ENCODE peak calls at places on chromosomes 16 and 17, in ten cellular contexts. One of them, this sample, is unnamed. For H3K4me1, the result is how much of the 10 kb centered on the place peaks cover.

GRCh38 chr16:67445126-67445426 is 14.2 kb downstream of the HSD11B2 start:
- DNase-seq in ovary: no peak
- DNase-seq in body of pancreas: no peak
- DNase-seq in A549: no peak
- DNase-seq in naive thymus-derived CD4-positive, alpha-beta T cell: no peak
- DNase-seq in effector memory CD4-positive, alpha-beta T cell: no peak
- DNase-seq in CD8-positive, alpha-beta memory T cell: no peak
- DNase-seq in tibial artery: no peak
- DNase-seq in thoracic aorta: no peak
- DNase-seq in fibroblast of lung: no peak
- DNase-seq in this sample: no peak

GRCh38 chr17:34797724-34798123 is 163.5 kb downstream of the CCT6B start:
- DNase-seq in ovary: no peak
- DNase-seq in body of pancreas: no peak
- DNase-seq in A549: peak
- DNase-seq in naive thymus-derived CD4-positive, alpha-beta T cell: peak
- DNase-seq in effector memory CD4-positive, alpha-beta T cell: no peak
- DNase-seq in CD8-positive, alpha-beta memory T cell: no peak
- DNase-seq in tibial artery: no peak
- DNase-seq in thoracic aorta: no peak
- DNase-seq in fibroblast of lung: peak
- DNase-seq in this sample: peak

GRCh38 chr16:2816751-2817495 is at the start of gene PRSS21:
- DNase-seq in ovary: no peak
- DNase-seq in body of pancreas: no peak
- DNase-seq in A549: no peak
- DNase-seq in naive thymus-derived CD4-positive, alpha-beta T cell: peak
- DNase-seq in effector memory CD4-positive, alpha-beta T cell: peak
- DNase-seq in CD8-positive, alpha-beta memory T cell: peak
- DNase-seq in tibial artery: no peak
- DNase-seq in thoracic aorta: no peak
- DNase-seq in fibroblast of lung: no peak
- DNase-seq in this sample: no peak

GRCh38 chr16:70267516-70267915 is 15.8 kb upstream of the EXOSC6 start:
- DNase-seq in ovary: no peak
- DNase-seq in body of pancreas: peak
- DNase-seq in A549: peak
- DNase-seq in naive thymus-derived CD4-positive, alpha-beta T cell: no peak
- DNase-seq in effector memory CD4-positive, alpha-beta T cell: no peak
- DNase-seq in CD8-positive, alpha-beta memory T cell: no peak
- DNase-seq in tibial artery: no peak
- DNase-seq in thoracic aorta: no peak
- DNase-seq in fibroblast of lung: peak
- DNase-seq in this sample: peak

GRCh38 chr16:49737541-49737940 is 118.4 kb downstream of the ZNF423 start:
- DNase-seq in ovary: no peak
- DNase-seq in body of pancreas: no peak
- DNase-seq in A549: no peak
- DNase-seq in naive thymus-derived CD4-positive, alpha-beta T cell: no peak
- DNase-seq in effector memory CD4-positive, alpha-beta T cell: no peak
- DNase-seq in CD8-positive, alpha-beta memory T cell: no peak
- DNase-seq in tibial artery: no peak
- DNase-seq in thoracic aorta: no peak
- DNase-seq in fibroblast of lung: no peak
- DNase-seq in this sample: no peak

GRCh38 chr17:69961488-69962145 is 113.4 kb upstream of the KCNJ16 start:
- DNase-seq in ovary: peak
- DNase-seq in body of pancreas: peak
- DNase-seq in A549: peak
- DNase-seq in naive thymus-derived CD4-positive, alpha-beta T cell: peak
- DNase-seq in effector memory CD4-positive, alpha-beta T cell: no peak
- DNase-seq in CD8-positive, alpha-beta memory T cell: no peak
- DNase-seq in tibial artery: no peak
- DNase-seq in thoracic aorta: no peak
- DNase-seq in fibroblast of lung: no peak
- DNase-seq in this sample: no peak

GRCh38 chr17:17682293-17682736 is 1.1 kb downstream of the RAI1 start:
- DNase-seq in ovary: peak
- DNase-seq in body of pancreas: peak
- DNase-seq in A549: peak
- DNase-seq in naive thymus-derived CD4-positive, alpha-beta T cell: peak
- DNase-seq in effector memory CD4-positive, alpha-beta T cell: peak
- DNase-seq in CD8-positive, alpha-beta memory T cell: peak
- DNase-seq in tibial artery: no peak
- DNase-seq in thoracic aorta: no peak
- DNase-seq in fibroblast of lung: peak
- DNase-seq in this sample: no peak

GRCh38 chr17:45908460-45908859 is 14.1 kb downstream of the MAPT start:
- DNase-seq in ovary: no peak
- DNase-seq in body of pancreas: no peak
- DNase-seq in A549: no peak
- DNase-seq in naive thymus-derived CD4-positive, alpha-beta T cell: no peak
- DNase-seq in effector memory CD4-positive, alpha-beta T cell: no peak
- DNase-seq in CD8-positive, alpha-beta memory T cell: no peak
- DNase-seq in tibial artery: no peak
- DNase-seq in thoracic aorta: no peak
- DNase-seq in fibroblast of lung: no peak
- DNase-seq in this sample: no peak

GRCh38 chr17:35947156-35947585 is 3.7 kb upstream of the LYZL6 start:
- DNase-seq in ovary: no peak
- DNase-seq in body of pancreas: peak
- DNase-seq in A549: peak
- DNase-seq in naive thymus-derived CD4-positive, alpha-beta T cell: peak
- DNase-seq in effector memory CD4-positive, alpha-beta T cell: peak
- DNase-seq in CD8-positive, alpha-beta memory T cell: peak
- DNase-seq in tibial artery: peak
- DNase-seq in thoracic aorta: no peak
- DNase-seq in fibroblast of lung: peak
- DNase-seq in this sample: peak

GRCh38 chr17:64547354-64547753 is 40.6 kb downstream of the CEP95 start:
- DNase-seq in ovary: no peak
- DNase-seq in body of pancreas: no peak
- DNase-seq in A549: no peak
- DNase-seq in naive thymus-derived CD4-positive, alpha-beta T cell: no peak
- DNase-seq in effector memory CD4-positive, alpha-beta T cell: no peak
- DNase-seq in CD8-positive, alpha-beta memory T cell: no peak
- DNase-seq in tibial artery: no peak
- DNase-seq in thoracic aorta: no peak
- DNase-seq in fibroblast of lung: no peak
- DNase-seq in this sample: no peak

GRCh38 chr16:626787-627457 is 3.9 kb upstream of the WFIKKN1 start:
- DNase-seq in ovary: peak
- DNase-seq in body of pancreas: no peak
- DNase-seq in A549: peak
- DNase-seq in naive thymus-derived CD4-positive, alpha-beta T cell: no peak
- DNase-seq in effector memory CD4-positive, alpha-beta T cell: no peak
- DNase-seq in CD8-positive, alpha-beta memory T cell: no peak
- DNase-seq in tibial artery: no peak
- DNase-seq in thoracic aorta: no peak
- DNase-seq in fibroblast of lung: peak
- DNase-seq in this sample: no peak

GRCh38 chr16:2497116-2497630 is 16.6 kb upstream of the ATP6V0C start:
- DNase-seq in ovary: no peak
- DNase-seq in body of pancreas: peak
- DNase-seq in A549: no peak
- DNase-seq in naive thymus-derived CD4-positive, alpha-beta T cell: no peak
- DNase-seq in effector memory CD4-positive, alpha-beta T cell: no peak
- DNase-seq in CD8-positive, alpha-beta memory T cell: no peak
- DNase-seq in tibial artery: no peak
- DNase-seq in thoracic aorta: no peak
- DNase-seq in fibroblast of lung: no peak
- DNase-seq in this sample: no peak

GRCh38 chr17:72726936-72727335 is 365.6 kb downstream of the SLC39A11 start:
- DNase-seq in ovary: no peak
- DNase-seq in body of pancreas: no peak
- DNase-seq in A549: no peak
- DNase-seq in naive thymus-derived CD4-positive, alpha-beta T cell: peak
- DNase-seq in effector memory CD4-positive, alpha-beta T cell: no peak
- DNase-seq in CD8-positive, alpha-beta memory T cell: no peak
- DNase-seq in tibial artery: no peak
- DNase-seq in thoracic aorta: no peak
- DNase-seq in fibroblast of lung: peak
- DNase-seq in this sample: no peak
- H3K4me3 ChIP-seq in ovary: no peak
- H3K4me3 ChIP-seq in body of pancreas: no peak
- H3K4me3 ChIP-seq in A549: no peak
- H3K4me3 ChIP-seq in naive thymus-derived CD4-positive, alpha-beta T cell: peak
- H3K4me3 ChIP-seq in effector memory CD4-positive, alpha-beta T cell: peak
- H3K4me3 ChIP-seq in CD8-positive, alpha-beta memory T cell: peak
- H3K4me3 ChIP-seq in tibial artery: no peak
- H3K4me3 ChIP-seq in thoracic aorta: no peak
- H3K4me3 ChIP-seq in fibroblast of lung: no peak
- H3K4me3 ChIP-seq in this sample: no peak

GRCh38 chr17:61414141-61414935 is 14.7 kb downstream of the TBX2 start:
- DNase-seq in ovary: peak
- DNase-seq in body of pancreas: no peak
- DNase-seq in A549: no peak
- DNase-seq in naive thymus-derived CD4-positive, alpha-beta T cell: no peak
- DNase-seq in effector memory CD4-positive, alpha-beta T cell: no peak
- DNase-seq in CD8-positive, alpha-beta memory T cell: no peak
- DNase-seq in tibial artery: peak
- DNase-seq in thoracic aorta: no peak
- DNase-seq in fibroblast of lung: no peak
- DNase-seq in this sample: no peak

GRCh38 chr17:61413654-61414133 is 14.1 kb downstream of the TBX2 start:
- DNase-seq in ovary: no peak
- DNase-seq in body of pancreas: no peak
- DNase-seq in A549: no peak
- DNase-seq in naive thymus-derived CD4-positive, alpha-beta T cell: no peak
- DNase-seq in effector memory CD4-positive, alpha-beta T cell: no peak
- DNase-seq in CD8-positive, alpha-beta memory T cell: no peak
- DNase-seq in tibial artery: no peak
- DNase-seq in thoracic aorta: no peak
- DNase-seq in fibroblast of lung: no peak
- DNase-seq in this sample: no peak

GRCh38 chr17:61411114-61411943 is 11.7 kb downstream of the TBX2 start:
- DNase-seq in ovary: peak
- DNase-seq in body of pancreas: no peak
- DNase-seq in A549: no peak
- DNase-seq in naive thymus-derived CD4-positive, alpha-beta T cell: no peak
- DNase-seq in effector memory CD4-positive, alpha-beta T cell: peak
- DNase-seq in CD8-positive, alpha-beta memory T cell: peak
- DNase-seq in tibial artery: peak
- DNase-seq in thoracic aorta: no peak
- DNase-seq in fibroblast of lung: peak
- DNase-seq in this sample: peak

GRCh38 chr17:61411944-61412859 is 12.6 kb downstream of the TBX2 start:
- DNase-seq in ovary: peak
- DNase-seq in body of pancreas: peak
- DNase-seq in A549: peak
- DNase-seq in naive thymus-derived CD4-positive, alpha-beta T cell: peak
- DNase-seq in effector memory CD4-positive, alpha-beta T cell: peak
- DNase-seq in CD8-positive, alpha-beta memory T cell: peak
- DNase-seq in tibial artery: peak
- DNase-seq in thoracic aorta: no peak
- DNase-seq in fibroblast of lung: peak
- DNase-seq in this sample: peak

DNA sequence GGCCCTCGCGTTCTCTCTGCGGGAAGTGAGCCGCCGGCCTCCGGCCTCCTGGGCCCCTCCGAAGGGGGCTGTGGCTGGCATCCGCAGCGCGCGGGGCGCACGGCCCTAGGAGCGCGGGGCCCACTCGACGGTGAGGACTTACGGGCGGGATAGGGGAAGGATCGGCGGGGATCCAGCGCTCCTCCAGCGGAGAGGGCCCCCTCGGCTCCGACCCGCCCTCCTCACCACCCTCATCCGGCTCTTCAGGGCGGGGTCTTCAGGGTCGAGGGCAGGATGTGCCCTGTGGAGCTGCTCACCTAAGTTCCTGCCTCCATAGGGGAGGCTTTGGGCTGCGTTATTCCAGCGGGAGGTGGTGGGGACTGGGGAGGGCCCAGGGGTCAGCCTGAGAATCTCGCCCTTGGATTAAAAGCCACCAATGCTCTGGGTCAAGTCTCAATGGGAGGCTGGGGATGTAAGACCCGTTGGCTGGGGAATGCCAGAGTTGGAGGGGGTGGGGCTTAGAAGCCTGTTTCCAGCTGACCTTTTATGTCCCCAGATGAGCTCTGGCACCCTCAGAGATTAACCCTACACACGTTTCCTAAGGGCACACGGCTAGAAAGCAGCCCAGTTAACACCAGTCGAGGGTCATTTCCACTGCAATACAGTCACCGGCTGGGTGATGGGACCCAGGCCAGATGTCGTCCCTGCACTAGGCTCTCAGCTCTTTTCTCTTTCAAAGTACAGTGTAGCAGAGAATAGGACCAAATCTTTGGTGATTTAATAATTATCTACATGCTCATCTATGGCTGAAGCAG is 13.4 kb downstream of the TBX2 start:
- DNase-seq in ovary: peak
- DNase-seq in body of pancreas: no peak
- DNase-seq in A549: no peak
- DNase-seq in naive thymus-derived CD4-positive, alpha-beta T cell: no peak
- DNase-seq in effector memory CD4-positive, alpha-beta T cell: no peak
- DNase-seq in CD8-positive, alpha-beta memory T cell: no peak
- DNase-seq in tibial artery: peak
- DNase-seq in thoracic aorta: no peak
- DNase-seq in fibroblast of lung: no peak
- DNase-seq in this sample: peak
- H3K4me1 ChIP-seq in ovary: under half
- H3K4me1 ChIP-seq in body of pancreas: under half
- H3K4me1 ChIP-seq in A549: under half
- H3K4me1 ChIP-seq in naive thymus-derived CD4-positive, alpha-beta T cell: under half
- H3K4me1 ChIP-seq in effector memory CD4-positive, alpha-beta T cell: under half
- H3K4me1 ChIP-seq in CD8-positive, alpha-beta memory T cell: under half
- H3K4me1 ChIP-seq in tibial artery: under half
- H3K4me1 ChIP-seq in thoracic aorta: under half
- H3K4me1 ChIP-seq in fibroblast of lung: under half
- H3K4me1 ChIP-seq in this sample: under half

GRCh38 chr17:44436336-44436735 is 46.9 kb upstream of the ITGA2B start:
- DNase-seq in ovary: no peak
- DNase-seq in body of pancreas: no peak
- DNase-seq in A549: no peak
- DNase-seq in naive thymus-derived CD4-positive, alpha-beta T cell: no peak
- DNase-seq in effector memory CD4-positive, alpha-beta T cell: no peak
- DNase-seq in CD8-positive, alpha-beta memory T cell: no peak
- DNase-seq in tibial artery: no peak
- DNase-seq in thoracic aorta: no peak
- DNase-seq in fibroblast of lung: no peak
- DNase-seq in this sample: no peak
- H3K4me3 ChIP-seq in ovary: no peak
- H3K4me3 ChIP-seq in body of pancreas: no peak
- H3K4me3 ChIP-seq in A549: no peak
- H3K4me3 ChIP-seq in naive thymus-derived CD4-positive, alpha-beta T cell: no peak
- H3K4me3 ChIP-seq in effector memory CD4-positive, alpha-beta T cell: no peak
- H3K4me3 ChIP-seq in CD8-positive, alpha-beta memory T cell: no peak
- H3K4me3 ChIP-seq in tibial artery: no peak
- H3K4me3 ChIP-seq in thoracic aorta: no peak
- H3K4me3 ChIP-seq in fibroblast of lung: no peak
- H3K4me3 ChIP-seq in this sample: no peak

DNA sequence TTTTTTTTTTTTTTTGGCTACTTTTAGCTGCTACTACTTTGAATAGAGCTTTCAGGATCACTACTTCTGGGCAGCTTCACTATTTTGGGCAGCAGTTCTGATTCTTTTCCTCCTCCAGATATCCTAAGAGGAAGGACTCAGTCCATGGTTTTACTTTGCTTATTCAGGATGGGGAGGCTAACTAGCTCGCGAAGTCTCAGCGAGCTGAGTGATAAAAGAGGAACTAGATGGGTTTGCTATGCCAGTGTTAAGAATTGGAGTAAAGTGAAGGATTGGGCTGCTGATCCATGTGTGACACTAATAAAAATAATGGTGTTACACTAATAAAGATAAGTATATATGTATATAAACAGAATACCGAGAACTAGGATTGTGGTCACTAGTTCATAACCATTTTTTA is 5.0 kb downstream of the IST1 start:
- DNase-seq in ovary: no peak
- DNase-seq in body of pancreas: no peak
- DNase-seq in A549: no peak
- DNase-seq in naive thymus-derived CD4-positive, alpha-beta T cell: no peak
- DNase-seq in effector memory CD4-positive, alpha-beta T cell: no peak
- DNase-seq in CD8-positive, alpha-beta memory T cell: no peak
- DNase-seq in tibial artery: no peak
- DNase-seq in thoracic aorta: no peak
- DNase-seq in fibroblast of lung: peak
- DNase-seq in this sample: no peak
- H3K4me1 ChIP-seq in ovary: under half
- H3K4me1 ChIP-seq in body of pancreas: half or more
- H3K4me1 ChIP-seq in A549: under half
- H3K4me1 ChIP-seq in naive thymus-derived CD4-positive, alpha-beta T cell: under half
- H3K4me1 ChIP-seq in effector memory CD4-positive, alpha-beta T cell: under half
- H3K4me1 ChIP-seq in CD8-positive, alpha-beta memory T cell: half or more
- H3K4me1 ChIP-seq in tibial artery: under half
- H3K4me1 ChIP-seq in thoracic aorta: half or more
- H3K4me1 ChIP-seq in fibroblast of lung: under half
- H3K4me1 ChIP-seq in this sample: under half